ENCODE peak calls at places on chromosomes 12 and 14, in nine cellular contexts. U is retinal pigment epithelial cell, J is heart right ventricle, T is AG10803, E is transverse colon, X is gastrocnemius medialis, L is upper lobe of right lung, F is kidney, H is fibroblast of lung. B is an unnamed sample.

GRCh38 chr12:27003421-27004311 is 10.5 kb downstream of the TM7SF3 start:
- DNase-seq in U (no peak), J (no peak), T (no peak), E (no peak), X (no peak), L (no peak), F (no peak), H (no peak), B (no peak)

GRCh38 chr14:103070971-103071542 is 13.0 kb upstream of the LBHD2 start:
- DNase-seq in U (no peak), J (no peak), T (no peak), E (peak), X (no peak), L (peak), F (peak), H (no peak), B (no peak)

GRCh38 chr12:20283467-20283866 is 84.9 kb upstream of the PDE3A start:
- DNase-seq in U (no peak), J (no peak), T (no peak), E (no peak), X (no peak), L (no peak), F (no peak), H (no peak), B (no peak)

GRCh38 chr12:31362115-31362758 is 36.3 kb upstream of the SINHCAF start:
- DNase-seq in U (no peak), J (no peak), T (no peak), E (peak), X (no peak), L (no peak), F (no peak), H (no peak), B (no peak)

GRCh38 chr14:106039400-106039799 is 513.0 kb downstream of the TMEM121 start:
- DNase-seq in U (no peak), J (no peak), T (no peak), E (peak), X (no peak), L (peak), F (no peak), H (no peak), B (no peak)

GRCh38 chr14:62409185-62409584 is 636.1 kb downstream of the KCNH5 start:
- DNase-seq in U (no peak), J (no peak), T (no peak), E (no peak), X (no peak), L (no peak), F (no peak), H (no peak), B (no peak)

GRCh38 chr12:107917912-107918800 is 143.7 kb downstream of the ASCL4 start:
- DNase-seq in U (no peak), J (no peak), T (peak), E (no peak), X (no peak), L (no peak), F (no peak), H (peak), B (no peak)

GRCh38 chr12:56104815-56105476 is 587 bp downstream of the PA2G4 start:
- DNase-seq in U (no peak), J (no peak), T (peak), E (no peak), X (no peak), L (no peak), F (peak), H (no peak), B (no peak)

GRCh38 chr12:108495054-108495453 is 20.0 kb upstream of the FICD start:
- DNase-seq in U (no peak), J (no peak), T (no peak), E (no peak), X (no peak), L (no peak), F (no peak), H (no peak), B (no peak)

GRCh38 chr14:71362920-71363584 is 455.8 kb downstream of the PCNX1 start:
- DNase-seq in U (no peak), J (no peak), T (peak), E (no peak), X (no peak), L (no peak), F (no peak), H (peak), B (peak)

GRCh38 chr12:66539451-66539850 is 139.4 kb downstream of the GRIP1 start:
- DNase-seq in U (no peak), J (no peak), T (no peak), E (no peak), X (no peak), L (no peak), F (no peak), H (no peak), B (no peak)

GRCh38 chr12:131061041-131061806 is 107.5 kb downstream of the ADGRD1 start:
- DNase-seq in U (no peak), J (no peak), T (no peak), E (no peak), X (no peak), L (peak), F (peak), H (no peak), B (no peak)

GRCh38 chr12:10364839-10365681 is 24.8 kb downstream of the KLRK1 start:
- DNase-seq in U (no peak), J (peak), T (peak), E (peak), X (peak), L (no peak), F (peak), H (peak), B (peak)

GRCh38 chr14:88935083-88935482 is 110.6 kb downstream of the TTC8 start:
- DNase-seq in U (no peak), J (no peak), T (no peak), E (no peak), X (no peak), L (no peak), F (no peak), H (no peak), B (no peak)

GRCh38 chr12:67070604-67071003 is 198.6 kb upstream of the CAND1 start:
- DNase-seq in U (no peak), J (no peak), T (no peak), E (no peak), X (no peak), L (no peak), F (no peak), H (no peak), B (no peak)

GRCh38 chr12:106018286-106018685 is 120.5 kb downstream of the NUAK1 start:
- DNase-seq in U (no peak), J (no peak), T (no peak), E (no peak), X (no peak), L (no peak), F (no peak), H (peak), B (no peak)

GRCh38 chr12:19894049-19894448 is 454.8 kb downstream of the AEBP2 start:
- DNase-seq in U (no peak), J (no peak), T (peak), E (no peak), X (no peak), L (no peak), F (no peak), H (peak), B (no peak)

GRCh38 chr12:94743174-94743573 is 92.8 kb upstream of the TMCC3 start:
- DNase-seq in U (no peak), J (no peak), T (no peak), E (no peak), X (no peak), L (no peak), F (no peak), H (no peak), B (no peak)

GRCh38 chr14:66662374-66662773 is 154.4 kb downstream of the GPHN start:
- DNase-seq in U (no peak), J (no peak), T (no peak), E (no peak), X (no peak), L (no peak), F (no peak), H (no peak), B (no peak)

GRCh38 chr12:31288381-31288780 is 37.6 kb downstream of the SINHCAF start:
- DNase-seq in U (no peak), J (no peak), T (no peak), E (no peak), X (no peak), L (no peak), F (no peak), H (no peak), B (no peak)

GRCh38 chr14:36944307-36945010 is 227.9 kb downstream of the SLC25A21 start:
- DNase-seq in U (no peak), J (no peak), T (peak), E (no peak), X (no peak), L (no peak), F (no peak), H (peak), B (no peak)

GRCh38 chr12:122350444-122350843 is 72.0 kb downstream of the CLIP1 start:
- DNase-seq in U (no peak), J (peak), T (peak), E (no peak), X (no peak), L (no peak), F (peak), H (peak), B (no peak)

GRCh38 chr12:111598637-111599458 is at the start of gene ATXN2:
- DNase-seq in U (no peak), J (peak), T (peak), E (peak), X (peak), L (peak), F (peak), H (no peak), B (peak)

GRCh38 chr12:120399531-120399930 is 30.6 kb upstream of the MSI1 start:
- DNase-seq in U (peak), J (no peak), T (peak), E (no peak), X (no peak), L (no peak), F (no peak), H (peak), B (no peak)

GRCh38 chr12:5166976-5167375 is 123.3 kb downstream of the KCNA5 start:
- DNase-seq in U (peak), J (no peak), T (peak), E (no peak), X (no peak), L (no peak), F (no peak), H (peak), B (no peak)

GRCh38 chr12:113399490-113399889 is 4.2 kb downstream of the SDS start:
- DNase-seq in U (no peak), J (no peak), T (no peak), E (no peak), X (no peak), L (no peak), F (no peak), H (no peak), B (no peak)

GRCh38 chr14:33986804-33987203 is 35.9 kb upstream of the EGLN3 start:
- DNase-seq in U (peak), J (no peak), T (peak), E (no peak), X (no peak), L (no peak), F (no peak), H (peak), B (no peak)

GRCh38 chr12:18275974-18276373 is 14.7 kb downstream of the PIK3C2G start:
- DNase-seq in U (no peak), J (no peak), T (no peak), E (no peak), X (no peak), L (no peak), F (no peak), H (peak), B (no peak)

GRCh38 chr12:5946388-5946787 is 1.3 kb upstream of the ANO2 start:
- DNase-seq in U (no peak), J (no peak), T (no peak), E (no peak), X (no peak), L (no peak), F (no peak), H (no peak), B (no peak)

GRCh38 chr12:92493816-92494215 is 209.0 kb upstream of the PLEKHG7 start:
- DNase-seq in U (no peak), J (no peak), T (peak), E (no peak), X (no peak), L (no peak), F (no peak), H (peak), B (peak)

GRCh38 chr12:132071001-132071810 is 72.9 kb downstream of the DDX51 start:
- DNase-seq in U (no peak), J (no peak), T (no peak), E (no peak), X (no peak), L (no peak), F (no peak), H (no peak), B (peak)
- H3K4me3 ChIP-seq in U (no peak), J (no peak), T (no peak), E (no peak), X (no peak), L (no peak), F (no peak), H (no peak), B (peak)

GRCh38 chr12:127351481-127352010 is 915.4 kb upstream of the TMEM132C start:
- DNase-seq in U (no peak), J (no peak), T (no peak), E (no peak), X (no peak), L (no peak), F (no peak), H (no peak), B (no peak)
- H3K4me3 ChIP-seq in U (no peak), J (no peak), T (no peak), E (no peak), X (no peak), L (no peak), F (no peak), H (no peak), B (no peak)

GRCh38 chr12:124621296-124621660 is 53.9 kb upstream of the NCOR2 start:
- DNase-seq in U (no peak), J (peak), T (peak), E (peak), X (peak), L (peak), F (no peak), H (peak), B (no peak)
- H3K4me3 ChIP-seq in U (no peak), J (no peak), T (no peak), E (no peak), X (no peak), L (no peak), F (no peak), H (no peak), B (no peak)

GRCh38 chr12:52442600-52443061 is 8.5 kb upstream of the KRT75 start:
- DNase-seq in U (no peak), J (no peak), T (peak), E (no peak), X (no peak), L (no peak), F (no peak), H (peak), B (no peak)

GRCh38 chr12:52440821-52441319 is 6.7 kb upstream of the KRT75 start:
- DNase-seq in U (no peak), J (no peak), T (peak), E (no peak), X (no peak), L (no peak), F (no peak), H (peak), B (no peak)

GRCh38 chr12:52439420-52439819 is 5.2 kb upstream of the KRT75 start:
- DNase-seq in U (no peak), J (no peak), T (no peak), E (no peak), X (no peak), L (no peak), F (no peak), H (no peak), B (no peak)

GRCh38 chr12:52439845-52440244 is 5.7 kb upstream of the KRT75 start:
- DNase-seq in U (no peak), J (no peak), T (no peak), E (no peak), X (no peak), L (no peak), F (no peak), H (no peak), B (no peak)

DNA sequence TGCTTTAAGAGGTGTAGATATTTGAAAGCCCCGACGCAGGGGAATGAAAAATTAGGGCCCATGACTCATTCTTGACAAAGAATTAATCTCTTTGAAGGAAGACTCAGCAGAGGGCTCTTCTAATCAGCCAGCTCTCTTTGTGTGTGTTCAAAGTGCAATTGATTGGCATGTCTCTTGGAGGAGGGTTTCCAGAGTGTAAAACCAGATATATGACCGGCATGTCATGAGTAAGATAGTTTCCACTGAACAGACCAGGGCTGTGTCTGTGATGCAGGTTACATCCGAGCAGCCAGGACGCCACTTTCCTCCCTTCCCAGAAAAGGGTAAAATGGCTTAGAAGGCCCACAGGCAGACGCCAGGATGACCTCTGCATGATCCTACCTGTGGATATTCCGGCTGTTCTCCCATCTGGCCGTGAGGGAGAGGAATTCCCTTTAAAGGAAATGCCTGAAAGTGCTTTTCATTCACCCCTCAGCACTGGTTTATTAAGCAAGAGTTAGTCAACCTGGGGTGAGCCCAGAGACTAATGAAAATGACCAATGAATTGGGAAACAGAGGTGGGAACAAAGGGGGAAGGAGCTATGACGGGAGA is 7.2 kb upstream of the KRT75 start:
- DNase-seq in U (no peak), J (no peak), T (peak), E (no peak), X (no peak), L (no peak), F (no peak), H (peak), B (no peak)
- H3K4me3 ChIP-seq in U (no peak), J (no peak), T (no peak), E (no peak), X (no peak), L (no peak), F (no peak), H (no peak), B (no peak)

DNA sequence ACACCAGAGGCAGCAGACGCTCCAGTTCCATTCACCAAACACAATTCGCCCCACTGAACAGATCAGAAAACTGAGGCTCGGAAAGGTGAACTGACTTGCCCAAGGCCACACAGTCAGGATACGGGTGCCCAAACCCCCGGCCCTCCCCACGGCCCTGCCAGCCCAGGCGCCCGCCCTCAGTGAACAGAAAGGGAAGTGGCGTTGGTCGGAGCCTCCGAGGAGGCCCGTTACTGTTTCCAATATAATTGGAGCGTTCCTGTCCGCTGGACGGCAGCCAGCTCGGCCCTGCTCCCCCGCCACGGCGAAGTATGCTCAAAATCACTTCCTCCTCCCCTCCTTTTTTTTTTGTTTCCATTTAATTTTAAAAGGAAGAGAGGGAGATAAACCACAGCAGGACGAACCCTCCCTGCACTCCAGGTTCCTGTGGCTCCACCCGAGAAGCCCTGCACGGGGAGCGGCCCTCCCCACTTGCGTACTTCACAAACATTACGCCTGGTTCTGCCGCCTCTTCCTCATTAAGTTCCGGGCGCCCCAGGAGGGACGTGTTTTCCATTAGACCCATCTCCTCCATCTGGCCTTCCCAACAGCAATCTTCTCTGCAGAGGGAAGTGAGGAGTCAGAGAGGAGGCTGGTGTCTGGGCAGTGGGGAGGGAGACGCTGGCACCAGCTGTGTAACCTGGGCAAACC is 61.1 kb downstream of the NCOR2 start:
- DNase-seq in U (no peak), J (peak), T (peak), E (peak), X (peak), L (peak), F (peak), H (peak), B (no peak)
- H3K4me3 ChIP-seq in U (no peak), J (no peak), T (peak), E (no peak), X (no peak), L (peak), F (no peak), H (no peak), B (no peak)

GRCh38 chr14:93954900-93955891 is 21.2 kb downstream of the ASB2 start:
- DNase-seq in U (no peak), J (no peak), T (no peak), E (peak), X (no peak), L (peak), F (no peak), H (no peak), B (peak)
- H3K4me3 ChIP-seq in U (no peak), J (no peak), T (no peak), E (no peak), X (no peak), L (peak), F (no peak), H (no peak), B (peak)

DNA sequence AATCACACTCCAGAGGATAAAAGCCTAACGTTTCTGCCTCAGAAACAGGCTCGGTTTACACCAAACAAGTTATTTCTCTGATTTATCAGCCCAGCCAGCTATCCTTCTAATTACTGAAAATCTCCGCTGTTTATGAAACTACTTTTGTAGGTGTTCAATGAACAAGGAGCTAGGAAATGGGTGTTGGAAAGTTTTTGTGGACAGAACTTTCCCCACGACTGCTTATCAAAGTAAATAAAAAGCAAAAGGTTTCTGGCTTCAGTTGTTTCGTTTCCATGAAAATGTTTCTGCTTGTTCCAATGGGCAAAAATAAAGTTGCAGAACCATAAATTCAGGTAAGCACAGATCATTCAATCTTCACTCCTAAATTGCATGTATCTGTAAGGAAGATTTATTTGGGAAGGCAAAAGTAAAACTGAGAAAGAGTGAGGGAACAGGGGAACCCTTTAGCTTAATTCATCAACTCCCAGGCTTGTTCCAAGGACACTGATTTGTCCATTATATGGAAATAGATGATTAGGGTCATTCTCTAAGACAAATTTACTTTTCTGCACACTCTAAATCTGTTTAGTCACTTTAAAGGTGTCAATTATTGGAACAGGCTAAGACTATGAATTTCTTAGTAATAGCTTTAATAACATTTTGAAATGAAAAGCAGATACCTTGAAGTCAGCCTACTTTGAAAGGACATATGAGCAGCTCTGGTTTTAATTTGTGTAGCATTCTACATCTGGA is 175.9 kb upstream of the CDKN3 start:
- DNase-seq in U (no peak), J (no peak), T (no peak), E (no peak), X (no peak), L (no peak), F (no peak), H (no peak), B (no peak)
- H3K4me3 ChIP-seq in U (no peak), J (peak), T (peak), E (no peak), X (peak), L (peak), F (peak), H (no peak), B (no peak)

GRCh38 chr12:124457287-124458219 is 109.9 kb downstream of the NCOR2 start:
- DNase-seq in U (peak), J (peak), T (peak), E (peak), X (peak), L (peak), F (peak), H (peak), B (peak)
- H3K4me3 ChIP-seq in U (no peak), J (peak), T (no peak), E (peak), X (peak), L (peak), F (no peak), H (no peak), B (peak)

GRCh38 chr12:102062419-102062806 is 622 bp upstream of the WASHC3 start:
- DNase-seq in U (no peak), J (no peak), T (no peak), E (no peak), X (no peak), L (no peak), F (no peak), H (no peak), B (no peak)
- H3K4me3 ChIP-seq in U (peak), J (peak), T (peak), E (peak), X (peak), L (peak), F (peak), H (no peak), B (peak)

B was measured in GM06990.